ENCODE peak calls at places on chromosomes 13 and 19, in four cellular contexts. G is A549, S is IMR-90, M is GM12891. L is an unnamed sample.

GRCh38 chr19:42250666-42251531 is 4.0 kb downstream of the ERF start:
- DNase-seq in G (no peak), S (peak; percentile 50), M (no peak), L (peak; percentile 59)

GRCh38 chr19:29768166-29768565 is 43.6 kb upstream of the CCNE1 start:
- DNase-seq in G (no peak), S (no peak), M (no peak), L (no peak)

GRCh38 chr19:6362351-6362801 is 1.0 kb downstream of the CLPP start:
- DNase-seq in G (no peak), S (no peak), M (no peak), L (no peak)

GRCh38 chr13:31204592-31204991 is 4.8 kb downstream of the B3GLCT start:
- DNase-seq in G (peak; percentile 14), S (peak; percentile 60), M (no peak), L (peak; percentile 90)

GRCh38 chr19:13693933-13694332 is 70.4 kb upstream of the MRI1 start:
- DNase-seq in G (no peak), S (no peak), M (no peak), L (no peak)

GRCh38 chr13:36801035-36801434 is 18.0 kb upstream of the RFXAP start:
- DNase-seq in G (peak; percentile 12), S (no peak), M (no peak), L (no peak)

GRCh38 chr13:101881593-101881992 is 429.1 kb downstream of the ITGBL1 start:
- DNase-seq in G (no peak), S (no peak), M (no peak), L (no peak)

GRCh38 chr19:19232231-19232630 is 20.5 kb downstream of the NCAN start:
- DNase-seq in G (no peak), S (no peak), M (no peak), L (no peak)

GRCh38 chr13:21348771-21349170 is 110.3 kb downstream of the ZDHHC20 start:
- DNase-seq in G (no peak), S (no peak), M (no peak), L (no peak)

GRCh38 chr19:45200614-45201013 is 22.0 kb downstream of the BLOC1S3 start:
- DNase-seq in G (peak; percentile 74), S (peak; percentile 57), M (no peak), L (no peak)

GRCh38 chr13:68714292-68714691 is 1393.3 kb upstream of the ATXN8OS start:
- DNase-seq in G (no peak), S (no peak), M (no peak), L (no peak)

GRCh38 chr13:94548382-94549240 is 47.3 kb downstream of the TGDS start:
- DNase-seq in G (peak; percentile 67), S (peak; percentile 29), M (no peak), L (peak; percentile 79)

GRCh38 chr13:99847318-99847750 is 124.2 kb downstream of the ZIC5 start:
- DNase-seq in G (no peak), S (no peak), M (no peak), L (no peak)

GRCh38 chr13:19791953-19792537 is 9.3 kb upstream of the PSPC1 start:
- DNase-seq in G (no peak), S (no peak), M (no peak), L (peak; percentile 9)

GRCh38 chr13:41544824-41545707 is 87.7 kb downstream of the RGCC start:
- DNase-seq in G (no peak), S (peak; percentile 28), M (no peak), L (no peak)

GRCh38 chr19:55319786-55320185 is 5.4 kb downstream of the TMEM150B start:
- DNase-seq in G (no peak), S (peak; percentile 28), M (no peak), L (no peak)

GRCh38 chr13:77701305-77701704 is 3.8 kb downstream of the SLAIN1 start:
- DNase-seq in G (no peak), S (no peak), M (no peak), L (no peak)

GRCh38 chr13:99905224-99905623 is 66.3 kb downstream of the ZIC5 start:
- DNase-seq in G (no peak), S (no peak), M (no peak), L (no peak)

GRCh38 chr13:113854238-113855011 is 9.5 kb downstream of the GAS6 start:
- DNase-seq in G (no peak), S (peak; percentile 81), M (no peak), L (no peak)

GRCh38 chr19:45040059-45040767 is 1.4 kb downstream of the CLASRP start:
- DNase-seq in G (no peak), S (no peak), M (no peak), L (no peak)

GRCh38 chr19:45321848-45322247 is 827 bp downstream of the CKM start:
- DNase-seq in G (no peak), S (no peak), M (no peak), L (no peak)

GRCh38 chr19:39304701-39305571 is 8.7 kb downstream of the IFNL1 start:
- DNase-seq in G (no peak), S (no peak), M (no peak), L (no peak)

DNA sequence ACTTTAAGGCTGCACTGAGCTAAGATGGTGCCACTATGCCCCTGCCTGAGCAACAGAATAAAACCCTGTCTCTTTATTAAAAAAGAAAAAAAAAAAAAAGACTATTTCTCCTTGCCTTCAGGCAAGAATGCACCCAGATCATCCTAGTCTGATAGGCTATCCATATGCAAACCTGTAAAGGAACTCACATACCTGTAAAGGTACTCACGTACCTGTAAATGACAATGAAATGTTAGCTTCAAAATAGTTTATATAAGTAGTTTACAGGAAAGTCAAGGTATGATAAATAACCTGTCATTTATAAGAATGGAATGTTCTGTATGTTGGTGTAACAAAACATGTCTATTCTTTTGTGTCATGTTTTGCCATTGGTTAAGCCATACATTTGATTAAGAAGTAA is 86.3 kb downstream of the PIBF1 start:
- DNase-seq in G (no peak), S (no peak), M (no peak), L (no peak)
- TF ChIP-seq POLR2A in G (no peak), S (no peak), M (no peak), L (no peak)

GRCh38 chr19:676343-677105 is at the start of gene FSTL3:
- DNase-seq in G (peak; percentile 55), S (no peak), M (no peak), L (no peak)
- TF ChIP-seq POLR2A in G (peak; percentile 88), S (peak; percentile 91), M (no peak), L (no peak)

GRCh38 chr13:64130170-64130569 is 2714.5 kb upstream of the PCDH20 start:
- DNase-seq in G (no peak), S (no peak), M (no peak), L (no peak)

GRCh38 chr13:64127192-64127591 is 2711.5 kb upstream of the PCDH20 start:
- DNase-seq in G (no peak), S (no peak), M (no peak), L (no peak)

GRCh38 chr13:64127856-64128255 is 2712.2 kb upstream of the PCDH20 start:
- DNase-seq in G (no peak), S (no peak), M (no peak), L (no peak)

GRCh38 chr13:64130600-64130999 is 2715.0 kb upstream of the PCDH20 start:
- DNase-seq in G (no peak), S (no peak), M (no peak), L (no peak)
- TF ChIP-seq POLR2A in G (no peak), S (no peak), M (no peak), L (no peak)

DNA sequence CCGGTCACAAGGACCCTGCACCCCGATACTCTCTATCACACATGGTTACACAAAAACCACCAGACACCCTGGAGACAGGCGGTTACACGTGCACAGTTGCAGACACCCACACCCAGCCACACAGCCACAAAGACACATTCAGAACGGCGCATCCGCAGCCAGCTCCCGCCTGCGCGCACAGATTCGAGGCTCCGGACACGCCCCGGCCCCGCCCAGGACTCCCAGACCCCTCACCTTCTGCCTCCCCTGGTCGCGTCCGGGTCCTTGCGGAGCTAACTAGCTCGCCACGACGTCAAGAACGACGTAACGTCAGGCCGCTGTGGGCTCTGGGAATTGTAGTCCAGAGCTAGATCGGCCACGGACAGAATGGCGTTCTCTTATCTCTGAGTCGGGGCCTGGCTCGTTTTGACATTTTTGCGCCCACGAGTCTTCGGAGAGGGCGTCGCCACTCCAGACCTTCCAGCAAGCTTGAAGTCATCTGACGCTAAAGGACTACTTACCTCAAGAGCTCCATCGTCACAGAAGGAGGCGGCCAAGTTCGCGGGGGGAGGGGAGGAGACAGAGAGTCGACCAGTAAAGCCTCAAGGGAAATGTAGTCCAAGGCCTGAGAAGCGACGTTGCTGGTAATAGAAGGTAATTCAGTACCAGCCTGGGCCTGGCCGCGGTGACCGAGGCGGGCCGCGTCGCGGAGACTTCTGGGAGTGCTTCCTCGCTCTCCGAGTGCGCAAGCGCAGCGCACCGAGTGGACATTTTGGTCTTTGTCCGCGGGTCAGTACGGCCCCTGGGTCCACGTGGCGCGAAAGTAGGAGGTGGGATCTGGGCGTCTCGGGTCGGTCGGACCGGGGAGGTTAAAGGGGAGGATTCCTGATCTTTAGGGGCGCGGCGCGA is at the start of the genes ZNF146 and ZNF565:
- DNase-seq in G (peak; percentile 100), S (peak; percentile 98), M (peak; percentile 85), L (peak; percentile 98)
- TF ChIP-seq POLR2A in G (peak; percentile 97), S (peak; percentile 88), M (peak; percentile 85), L (peak; percentile 93)

DNA sequence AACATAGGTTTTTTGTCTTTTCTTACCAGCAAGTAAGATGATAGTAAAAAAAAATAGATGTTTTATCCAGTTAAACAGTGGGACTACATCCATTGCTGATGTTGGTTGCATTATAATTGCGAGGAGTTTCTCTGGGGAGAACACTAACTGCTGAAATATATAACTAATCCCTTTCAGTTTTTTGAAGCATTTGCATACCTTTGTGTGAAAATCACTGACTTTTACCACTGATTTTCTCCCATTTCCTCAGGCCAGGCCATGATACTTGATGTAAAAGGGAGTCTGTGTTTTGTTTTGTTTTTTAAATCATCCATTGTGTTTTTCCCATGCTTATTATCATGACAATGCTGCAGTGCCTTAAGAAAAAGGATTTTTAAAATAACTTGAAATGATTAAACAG is 699.5 kb downstream of the PCDH9 start:
- DNase-seq in G (no peak), S (no peak), M (no peak), L (no peak)
- TF ChIP-seq POLR2A in G (no peak), S (no peak), M (no peak), L (no peak)

L was measured in erythroblast.